ENCODE peak calls at places on chromosomes 6 and 20, in five cellular contexts. M is AG08395, L is NCI-H1694 treated with DMSO at 0.1 percent for 48 hours, G is cardiac fibroblast, U is AG08396. D is an unnamed sample.

GRCh38 chr6:122042851-122043250 is 356.6 kb upstream of the HSF2 start:
- DNase-seq in M (peak; percentile 31), L (no peak), G (peak; percentile 22), U (no peak), D (no peak)

GRCh38 chr6:119002069-119002468 is 67.1 kb upstream of the MCM9 start:
- DNase-seq in M (no peak), L (no peak), G (no peak), U (no peak), D (no peak)

GRCh38 chr6:89585156-89585555 is 53.4 kb downstream of the LYRM2 start:
- DNase-seq in M (no peak), L (no peak), G (peak; percentile 27), U (no peak), D (no peak)

GRCh38 chr6:162491637-162492036 is 235.9 kb downstream of the PRKN start:
- DNase-seq in M (no peak), L (no peak), G (no peak), U (no peak), D (no peak)

GRCh38 chr20:31605902-31606677 is 1.0 kb downstream of the ID1 start:
- DNase-seq in M (no peak), L (no peak), G (peak; percentile 32), U (no peak), D (peak; percentile 41)

GRCh38 chr20:63702751-63703470 is 4.9 kb downstream of the ARFRP1 start:
- DNase-seq in M (no peak), L (no peak), G (no peak), U (peak; percentile 6), D (no peak)

GRCh38 chr6:108561742-108562502 is 1.2 kb downstream of the FOXO3 start:
- DNase-seq in M (no peak), L (no peak), G (no peak), U (no peak), D (peak; percentile 30)

GRCh38 chr20:60559462-60559861 is 601.2 kb downstream of the CDH26 start:
- DNase-seq in M (no peak), L (no peak), G (no peak), U (no peak), D (no peak)

GRCh38 chr6:159692303-159693127 is 526 bp downstream of the SOD2 start:
- DNase-seq in M (peak; percentile 19), L (peak; percentile 7), G (peak; percentile 49), U (peak; percentile 51), D (peak; percentile 58)

GRCh38 chr6:128256100-128256499 is 264.3 kb downstream of the PTPRK start:
- DNase-seq in M (no peak), L (no peak), G (no peak), U (no peak), D (no peak)

GRCh38 chr6:106160189-106160588 is 74.1 kb downstream of the PRDM1 start:
- DNase-seq in M (no peak), L (no peak), G (no peak), U (no peak), D (no peak)

GRCh38 chr6:11609324-11610071 is 71.9 kb downstream of the TMEM170B start:
- DNase-seq in M (peak; percentile 89), L (no peak), G (peak; percentile 98), U (peak; percentile 75), D (peak; percentile 99)

GRCh38 chr6:24430086-24430485 is 27.4 kb downstream of the MRS2 start:
- DNase-seq in M (peak; percentile 17), L (no peak), G (peak; percentile 18), U (no peak), D (no peak)

GRCh38 chr20:33445881-33446615 is 2.5 kb upstream of the SNTA1 start:
- DNase-seq in M (no peak), L (no peak), G (no peak), U (no peak), D (no peak)

GRCh38 chr6:6246539-6246938 is 73.9 kb downstream of the F13A1 start:
- DNase-seq in M (no peak), L (no peak), G (no peak), U (no peak), D (no peak)

GRCh38 chr6:45115696-45116095 is 212.4 kb upstream of the RUNX2 start:
- DNase-seq in M (peak; percentile 8), L (no peak), G (peak; percentile 74), U (peak; percentile 4), D (no peak)

GRCh38 chr20:2521369-2522305 is 12.9 kb upstream of the ZNF343 start:
- DNase-seq in M (peak; percentile 41), L (peak; percentile 26), G (peak; percentile 63), U (peak; percentile 50), D (peak; percentile 54)

GRCh38 chr6:41598670-41599014 is 39.6 kb upstream of the MDFI start:
- DNase-seq in M (no peak), L (no peak), G (no peak), U (no peak), D (no peak)

GRCh38 chr20:32477594-32478512 is 107.3 kb downstream of the NOL4L start:
- DNase-seq in M (no peak), L (no peak), G (peak; percentile 28), U (no peak), D (no peak)

GRCh38 chr6:82963527-82963926 is 102.1 kb downstream of the UBE3D start:
- DNase-seq in M (no peak), L (no peak), G (no peak), U (no peak), D (no peak)

GRCh38 chr6:122735618-122736017 is 43.9 kb upstream of the FABP7 start:
- DNase-seq in M (no peak), L (peak; percentile 92), G (no peak), U (no peak), D (no peak)

GRCh38 chr6:108250240-108250866 is 10.5 kb downstream of the SNX3 start:
- DNase-seq in M (no peak), L (no peak), G (peak; percentile 39), U (no peak), D (no peak)

GRCh38 chr6:50823130-50823920 is 4.7 kb downstream of the TFAP2B start:
- DNase-seq in M (no peak), L (no peak), G (no peak), U (no peak), D (no peak)

D was measured in lung microvascular endothelial cell.